ENCODE peak calls at places on chromosomes 1 and 21, in nine cellular contexts. P, O, A, L, F, Z, V, D and G are unnamed samples.

GRCh38 chr1:77670330-77670729 is 12.1 kb downstream of the ZZZ3 start:
- DNase-seq in P (no peak), O (no peak), A (no peak), L (no peak), F (no peak), Z (no peak), V (no peak), D (no peak), G (no peak)

GRCh38 chr1:206772228-206773002 is at the start of gene IL10:
- DNase-seq in P (no peak), O (no peak), A (no peak), L (no peak), F (no peak), Z (no peak), V (peak; percentile 37), D (no peak), G (no peak)

GRCh38 chr21:26130249-26130896 is 40.2 kb downstream of the APP start:
- DNase-seq in P (peak; percentile 82), O (no peak), A (no peak), L (no peak), F (no peak), Z (no peak), V (no peak), D (no peak), G (no peak)

GRCh38 chr1:204730826-204731459 is 45.4 kb upstream of the LRRN2 start:
- DNase-seq in P (no peak), O (no peak), A (no peak), L (no peak), F (no peak), Z (no peak), V (no peak), D (no peak), G (no peak)

GRCh38 chr1:36467708-36468455 is 3.7 kb upstream of the MRPS15 start:
- DNase-seq in P (no peak), O (no peak), A (no peak), L (no peak), F (no peak), Z (peak; percentile 70), V (no peak), D (no peak), G (no peak)

GRCh38 chr1:62800274-62800673 is 16.3 kb downstream of the ATG4C start:
- DNase-seq in P (no peak), O (no peak), A (no peak), L (no peak), F (no peak), Z (no peak), V (no peak), D (no peak), G (no peak)

GRCh38 chr21:27704567-27705166 is 737.8 kb upstream of the ADAMTS5 start:
- DNase-seq in P (no peak), O (no peak), A (no peak), L (no peak), F (no peak), Z (no peak), V (no peak), D (no peak), G (no peak)

GRCh38 chr1:206565973-206566372 is 46.3 kb downstream of the EIF2D start:
- DNase-seq in P (no peak), O (no peak), A (no peak), L (no peak), F (no peak), Z (no peak), V (no peak), D (no peak), G (no peak)

GRCh38 chr1:174040387-174040786 is 18.2 kb upstream of the RC3H1 start:
- DNase-seq in P (peak; percentile 95), O (peak; percentile 44), A (no peak), L (no peak), F (peak; percentile 72), Z (no peak), V (no peak), D (no peak), G (no peak)

GRCh38 chr1:162285149-162285561 is 91.5 kb downstream of the SPATA46 start:
- DNase-seq in P (no peak), O (no peak), A (no peak), L (no peak), F (no peak), Z (no peak), V (no peak), D (peak; percentile 42), G (no peak)

GRCh38 chr21:34166468-34166867 is 93.1 kb downstream of the MRPS6 start:
- DNase-seq in P (no peak), O (no peak), A (no peak), L (no peak), F (no peak), Z (no peak), V (no peak), D (no peak), G (peak; percentile 15)

GRCh38 chr1:161082996-161083742 is 6.2 kb downstream of the NECTIN4 start:
- DNase-seq in P (peak; percentile 92), O (peak; percentile 49), A (peak; percentile 11), L (peak; percentile 69), F (peak; percentile 51), Z (no peak), V (no peak), D (no peak), G (peak; percentile 23)

GRCh38 chr1:203629509-203630082 is 3.0 kb downstream of the ATP2B4 start:
- DNase-seq in P (peak; percentile 52), O (no peak), A (peak; percentile 58), L (no peak), F (no peak), Z (peak; percentile 91), V (no peak), D (peak; percentile 71), G (peak; percentile 82)

GRCh38 chr1:26431979-26432695 is at the start of gene DHDDS:
- DNase-seq in P (peak; percentile 97), O (peak; percentile 94), A (peak; percentile 94), L (peak; percentile 86), F (peak; percentile 96), Z (peak; percentile 99), V (peak; percentile 97), D (peak; percentile 97), G (peak; percentile 97)
- TF ChIP-seq CTCF in P (no peak), O (no peak), A (no peak), L (no peak), F (no peak), Z (no peak), V (no peak), D (no peak), G (no peak)

GRCh38 chr1:2534315-2534714 is 4.3 kb upstream of the HES5 start:
- DNase-seq in P (no peak), O (no peak), A (no peak), L (no peak), F (no peak), Z (no peak), V (no peak), D (no peak), G (no peak)

GRCh38 chr1:2534775-2535387 is 4.8 kb upstream of the HES5 start:
- DNase-seq in P (peak; percentile 71), O (no peak), A (no peak), L (no peak), F (no peak), Z (no peak), V (no peak), D (no peak), G (no peak)

GRCh38 chr1:2535981-2536380 is 5.9 kb upstream of the HES5 start:
- DNase-seq in P (no peak), O (no peak), A (no peak), L (no peak), F (no peak), Z (no peak), V (no peak), D (no peak), G (no peak)

GRCh38 chr1:2533356-2533755 is 3.3 kb upstream of the HES5 start:
- DNase-seq in P (peak; percentile 28), O (no peak), A (no peak), L (no peak), F (no peak), Z (no peak), V (no peak), D (no peak), G (no peak)

GRCh38 chr1:2535455-2535854 is 5.4 kb upstream of the HES5 start:
- DNase-seq in P (no peak), O (no peak), A (no peak), L (no peak), F (no peak), Z (no peak), V (no peak), D (no peak), G (no peak)
- TF ChIP-seq CTCF in P (no peak), O (no peak), A (no peak), L (no peak), F (no peak), Z (no peak), V (no peak), D (no peak), G (no peak)

GRCh38 chr1:24437631-24438396 is 22.2 kb downstream of the NIPAL3 start:
- DNase-seq in P (peak; percentile 31), O (no peak), A (no peak), L (no peak), F (no peak), Z (no peak), V (no peak), D (peak; percentile 14), G (no peak)

GRCh38 chr1:24441480-24441879 is 25.9 kb downstream of the NIPAL3 start:
- DNase-seq in P (no peak), O (no peak), A (no peak), L (no peak), F (no peak), Z (no peak), V (no peak), D (no peak), G (no peak)

GRCh38 chr1:24435782-24436365 is 20.3 kb downstream of the NIPAL3 start:
- DNase-seq in P (no peak), O (no peak), A (no peak), L (no peak), F (no peak), Z (no peak), V (no peak), D (no peak), G (no peak)

GRCh38 chr1:24441996-24442668 is 26.5 kb downstream of the NIPAL3 start:
- DNase-seq in P (no peak), O (no peak), A (no peak), L (no peak), F (no peak), Z (no peak), V (no peak), D (no peak), G (no peak)

DNA sequence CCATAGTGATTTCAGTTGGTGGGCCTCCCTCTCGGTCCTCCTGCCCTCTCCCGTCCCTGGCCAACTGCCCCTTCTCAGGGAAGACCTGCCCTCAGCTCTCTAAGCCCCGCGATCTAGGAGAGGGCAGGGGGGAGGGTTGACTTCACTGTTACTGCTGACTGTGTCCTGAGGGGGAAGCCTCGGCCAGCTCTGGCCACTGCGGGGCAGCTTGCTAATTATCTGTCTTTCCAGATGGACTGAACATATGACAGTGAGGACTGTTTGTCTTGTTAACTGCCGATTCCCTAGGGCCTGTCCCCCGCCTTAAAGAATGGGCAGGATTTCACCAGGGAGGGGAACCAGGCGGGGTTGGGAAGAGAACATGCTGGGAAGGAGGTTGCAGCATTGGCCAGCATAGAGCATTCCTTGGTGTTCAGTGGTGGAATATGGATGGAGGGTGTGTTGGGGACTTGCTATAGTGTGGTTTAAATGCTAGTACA is 22.9 kb downstream of the NIPAL3 start:
- DNase-seq in P (no peak), O (no peak), A (no peak), L (no peak), F (no peak), Z (no peak), V (no peak), D (peak; percentile 59), G (peak; percentile 58)
- TF ChIP-seq CTCF in P (no peak), O (no peak), A (no peak), L (no peak), F (no peak), Z (no peak), V (no peak), D (no peak), G (no peak)

GRCh38 chr1:223531742-223532341 is 133.7 kb downstream of the CAPN8 start:
- DNase-seq in P (peak; percentile 19), O (no peak), A (no peak), L (peak; percentile 66), F (peak; percentile 3), Z (no peak), V (peak; percentile 50), D (no peak), G (peak; percentile 73)
- TF ChIP-seq CTCF in P (peak; percentile 53), O (peak; percentile 59), A (peak; percentile 33), L (peak; percentile 72), F (peak; percentile 63), Z (peak; percentile 63), V (peak; percentile 65), D (peak; percentile 15), G (peak; percentile 66)